ENCODE peak calls at places on chromosomes 16 and 17, in seven cellular contexts. K, Y, G, C, Z, U and Q are unnamed samples. For H3K27me3, the result is how much of the 10 kb centered on the place peaks cover.

GRCh38 chr17:50596191-50597037 is 35.9 kb downstream of the CACNA1G start:
- DNase-seq in Y (no peak), G (no peak), U (peak), C (no peak), Z (peak), K (no peak), Q (no peak)

GRCh38 chr16:21638573-21638975 is 13.8 kb downstream of the IGSF6 start:
- DNase-seq in Z (no peak), K (peak), G (peak), U (no peak), C (no peak), Y (no peak), Q (peak)

GRCh38 chr17:68954146-68954971 is 833 bp downstream of the ABCA8 start:
- DNase-seq in C (no peak), Z (no peak), G (peak), U (no peak), K (no peak), Y (no peak), Q (peak)

GRCh38 chr17:38903404-38903803 is 22.0 kb upstream of the LASP1NB start:
- DNase-seq in Z (no peak), Y (no peak), C (no peak), U (no peak), G (no peak), K (no peak), Q (no peak)

GRCh38 chr17:62760059-62760887 is 47.8 kb downstream of the MARCHF10 start:
- DNase-seq in C (no peak), U (no peak), Y (no peak), Z (no peak), K (no peak), G (peak), Q (peak)

GRCh38 chr16:83389751-83390150 is 418.0 kb upstream of the HSBP1 start:
- DNase-seq in Z (no peak), Y (no peak), U (no peak), C (no peak), G (peak), K (no peak), Q (no peak)

GRCh38 chr17:41689497-41690299 is 1.0 kb downstream of the EIF1 start:
- DNase-seq in U (peak), Y (peak), Z (peak), G (peak), K (peak), C (no peak), Q (peak)

GRCh38 chr17:64326420-64327054 is 63.5 kb upstream of the TEX2 start:
- DNase-seq in Y (peak), G (no peak), K (peak), Z (no peak), C (no peak), U (no peak), Q (peak)

GRCh38 chr17:66214893-66215528 is 14.2 kb downstream of the APOH start:
- DNase-seq in K (no peak), U (no peak), Z (no peak), C (no peak), Y (no peak), G (no peak), Q (no peak)

GRCh38 chr17:38727661-38728220 is 2.4 kb upstream of the CISD3 start:
- DNase-seq in Z (no peak), G (no peak), Y (no peak), K (no peak), U (no peak), C (no peak), Q (no peak)

GRCh38 chr16:24309222-24309905 is 53.2 kb downstream of the CACNG3 start:
- DNase-seq in Y (peak), K (peak), U (peak), Z (no peak), G (peak), C (peak), Q (peak)

GRCh38 chr16:67246945-67247697 is at the start of gene FHOD1:
- DNase-seq in G (peak), K (peak), C (peak), Z (peak), U (peak), Y (peak), Q (peak)

GRCh38 chr17:5780476-5780875 is 196.2 kb upstream of the NLRP1 start:
- DNase-seq in Y (no peak), K (peak), Z (no peak), G (peak), C (peak), U (no peak), Q (no peak)

GRCh38 chr16:67464565-67464964 is 16.4 kb downstream of the ATP6V0D1 start:
- DNase-seq in C (no peak), G (no peak), Z (no peak), Y (no peak), K (no peak), U (no peak), Q (no peak)

GRCh38 chr17:32120086-32120485 is 22.2 kb upstream of the RHOT1 start:
- DNase-seq in C (no peak), Z (no peak), U (peak), G (no peak), Y (no peak), K (no peak), Q (no peak)

GRCh38 chr16:19704321-19705130 is 13.5 kb downstream of the KNOP1 start:
- DNase-seq in G (peak), K (peak), Z (no peak), U (no peak), C (no peak), Y (peak), Q (peak)

GRCh38 chr16:53320992-53321391 is 113.3 kb upstream of the RBL2 start:
- DNase-seq in C (no peak), G (no peak), U (no peak), Y (no peak), Z (no peak), K (no peak), Q (no peak)

GRCh38 chr16:85746431-85747227 is 4.3 kb downstream of the C16orf74 start:
- DNase-seq in K (peak), C (peak), Z (no peak), U (no peak), Y (peak), G (peak), Q (peak)

GRCh38 chr17:29807520-29808361 is 122.3 kb downstream of the SSH2 start:
- DNase-seq in G (peak), Y (peak), K (peak), C (peak), U (peak), Z (peak), Q (peak)

GRCh38 chr17:13970531-13970930 is 98.8 kb upstream of the COX10 start:
- DNase-seq in G (no peak), K (no peak), U (no peak), C (no peak), Y (no peak), Z (no peak), Q (no peak)

GRCh38 chr16:15853021-15853420 is 3.8 kb downstream of the MYH11 start:
- DNase-seq in G (no peak), Z (no peak), Y (no peak), U (no peak), K (no peak), C (no peak), Q (no peak)

GRCh38 chr16:15854061-15854460 is 2.8 kb downstream of the MYH11 start:
- DNase-seq in U (no peak), Y (no peak), Z (no peak), C (no peak), K (no peak), G (no peak), Q (no peak)

GRCh38 chr16:15847621-15848175 is 9.1 kb downstream of the MYH11 start:
- DNase-seq in Y (no peak), U (no peak), K (no peak), Z (no peak), C (no peak), G (no peak), Q (no peak)

GRCh38 chr16:15846510-15846909 is 10.3 kb downstream of the MYH11 start:
- DNase-seq in K (no peak), Z (no peak), G (no peak), U (no peak), C (no peak), Y (no peak), Q (no peak)

DNA sequence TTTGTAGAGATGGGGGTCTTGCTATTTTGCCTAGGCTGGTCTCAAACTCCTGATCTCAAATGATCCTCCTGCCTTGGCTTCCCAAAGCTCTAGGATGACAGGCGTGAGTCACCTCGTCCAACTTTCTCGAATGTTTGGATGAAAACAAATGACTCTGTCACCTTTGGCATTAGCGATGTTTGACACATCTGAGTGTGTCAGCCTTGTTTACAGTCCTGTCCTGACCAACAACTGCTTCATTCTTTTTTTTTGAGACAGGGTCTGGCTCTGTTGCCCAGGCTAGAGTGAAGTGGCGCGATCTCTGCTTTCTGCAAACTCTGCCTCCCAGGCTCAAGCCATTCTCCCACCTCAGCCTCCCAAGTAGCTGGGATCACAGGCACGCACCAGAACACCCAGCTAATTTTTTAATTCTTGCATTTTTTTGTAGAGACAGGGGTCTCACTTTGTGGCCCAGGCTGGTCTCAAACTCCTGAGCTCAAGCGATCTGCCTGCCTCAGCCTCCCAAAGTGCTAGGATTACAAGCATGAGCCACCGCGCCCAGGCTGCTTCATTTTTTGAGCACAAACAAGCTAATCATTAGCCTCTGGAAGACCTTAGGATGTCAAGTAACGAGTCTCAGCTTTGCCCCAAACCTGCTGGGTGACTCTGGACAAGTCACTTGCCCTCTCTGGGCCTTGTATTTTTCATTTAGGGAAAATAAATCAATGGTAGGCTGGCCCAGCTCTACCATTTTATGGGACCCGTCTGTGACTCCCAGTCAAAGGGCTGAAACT is 7.4 kb downstream of the MYH11 start:
- DNase-seq in U (no peak), K (no peak), C (no peak), Y (no peak), G (no peak), Z (no peak), Q (no peak)
- H3K27me3 ChIP-seq in U (under half), K (under half), C (under half), Y (under half), G (under half), Z (under half), Q (under half)

GRCh38 chr17:67439269-67439668 is 62.2 kb downstream of the PITPNC1 start:
- DNase-seq in C (no peak), K (no peak), G (no peak), Z (no peak), Y (no peak), U (no peak), Q (no peak)

GRCh38 chr17:67441052-67441738 is 64.1 kb downstream of the PITPNC1 start:
- DNase-seq in C (peak), U (peak), G (peak), K (no peak), Z (no peak), Y (peak), Q (peak)

GRCh38 chr17:67440311-67441051 is 63.4 kb downstream of the PITPNC1 start:
- DNase-seq in G (no peak), K (no peak), C (no peak), U (no peak), Y (no peak), Z (no peak), Q (no peak)

GRCh38 chr17:67435122-67435521 is 58.0 kb downstream of the PITPNC1 start:
- DNase-seq in Z (no peak), U (no peak), Y (no peak), C (no peak), G (no peak), K (no peak), Q (no peak)

GRCh38 chr17:67438669-67439068 is 61.6 kb downstream of the PITPNC1 start:
- DNase-seq in Y (no peak), G (no peak), K (no peak), C (no peak), U (peak), Z (peak), Q (no peak)
- H3K4me2 ChIP-seq in Y (no peak), G (no peak), K (no peak), C (no peak), U (peak), Z (no peak), Q (no peak)

DNA sequence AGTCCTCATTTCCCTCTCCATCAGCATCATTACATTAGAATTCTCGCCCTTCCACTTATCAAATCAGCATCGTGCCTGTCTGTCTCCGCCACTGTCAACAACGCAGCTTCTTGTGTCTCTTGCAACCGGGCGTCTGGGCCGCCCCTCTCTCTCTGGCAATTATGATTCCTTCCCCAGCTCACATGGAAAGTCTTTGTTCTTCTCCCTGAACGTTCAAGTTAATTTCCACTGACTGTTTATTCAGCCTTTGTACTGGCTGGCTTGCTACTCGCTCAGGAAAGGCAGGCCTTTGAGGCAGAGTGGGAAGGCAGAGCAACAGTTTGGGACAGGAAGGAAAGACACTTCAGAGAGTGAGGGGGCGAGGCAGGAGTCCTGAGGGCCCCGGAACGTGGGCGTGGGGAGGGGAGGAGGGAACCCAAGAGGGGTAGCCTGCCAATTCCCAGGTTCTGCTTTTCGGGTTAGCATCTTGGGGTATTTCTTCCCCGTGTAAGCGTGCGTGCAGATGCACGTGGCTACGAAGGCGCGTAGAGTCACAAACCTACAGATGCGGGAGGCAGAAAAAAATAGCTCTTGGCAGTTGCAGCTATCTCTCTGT is 50.8 kb downstream of the AKAP1 start:
- DNase-seq in K (no peak), C (no peak), U (no peak), Y (no peak), G (no peak), Z (no peak), Q (no peak)
- TF ChIP-seq CTCF in K (no peak), C (no peak), U (no peak), Y (no peak), G (no peak), Z (no peak), Q (no peak)

GRCh38 chr17:17724991-17725852 is 44.0 kb downstream of the RAI1 start:
- DNase-seq in C (no peak), Y (no peak), U (peak), K (no peak), Z (peak), G (no peak), Q (no peak)
- H3K27me3 ChIP-seq in C (under half), Y (under half), U (half or more), K (under half), Z (half or more), G (under half), Q (under half)

GRCh38 chr16:74871608-74872007 is 97.0 kb upstream of the FA2H start:
- DNase-seq in G (no peak), Y (no peak), C (no peak), U (no peak), Z (peak), K (no peak), Q (no peak)
- H3K4me2 ChIP-seq in G (no peak), Y (no peak), C (no peak), U (no peak), Z (peak), K (no peak), Q (no peak)

DNA sequence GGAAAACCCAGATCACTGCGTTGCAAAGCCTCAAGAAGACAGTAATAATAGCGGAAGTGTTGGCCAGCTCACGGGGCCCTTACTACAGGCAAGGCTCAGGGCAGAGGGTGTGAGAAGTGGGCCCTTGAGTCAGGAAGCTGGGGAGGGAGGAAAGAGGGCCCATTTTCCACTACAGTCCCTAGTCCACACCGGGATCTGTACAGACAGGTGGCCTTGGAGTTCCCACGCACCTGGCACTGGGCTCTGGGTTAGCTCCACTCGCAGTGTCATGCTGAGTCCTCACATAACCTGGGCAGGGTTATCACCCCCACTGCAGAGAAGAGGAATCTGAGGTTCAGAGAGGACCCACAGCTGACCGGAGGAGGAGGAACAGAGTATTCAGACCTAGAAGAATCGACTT is 16.8 kb upstream of the MTSS2 start:
- DNase-seq in G (no peak), K (no peak), Y (no peak), U (no peak), Z (no peak), C (no peak), Q (no peak)
- TF ChIP-seq CTCF in G (no peak), K (no peak), Y (no peak), U (no peak), Z (no peak), C (no peak), Q (no peak)

DNA sequence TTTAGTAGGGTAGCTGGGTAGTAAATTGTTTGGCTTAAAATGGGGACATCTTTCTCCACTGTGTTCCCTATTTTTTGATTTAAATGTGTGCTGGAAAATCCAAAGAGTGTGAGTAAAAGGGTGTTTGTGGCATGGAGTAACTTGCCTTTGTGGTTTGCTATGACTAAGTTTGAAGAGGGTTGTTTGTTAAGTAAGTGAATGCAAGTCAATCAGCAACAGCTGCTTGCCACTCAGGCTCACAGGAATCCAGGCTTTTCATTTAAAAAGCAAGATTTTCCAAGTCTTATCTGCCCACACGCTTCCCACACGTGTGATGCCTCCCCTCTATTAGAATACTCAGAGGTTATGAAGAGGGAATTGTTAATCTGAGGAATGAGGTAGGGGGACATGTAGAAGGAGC is 847.7 kb upstream of the RBFOX1 start:
- DNase-seq in K (peak), Y (no peak), U (no peak), C (no peak), Z (no peak), G (no peak), Q (no peak)
- H3K27me3 ChIP-seq in K (under half), Y (under half), U (under half), C (under half), Z (under half), G (under half), Q (under half)